ENCODE peak calls at places on chromosome 21, in nine cellular contexts. U is BJ, M is IMR-90, G is tibial artery, W is heart left ventricle, L is GM23248, C is brain microvascular endothelial cell, Y is stomach, O is lung. J is an unnamed sample. For H3K27me3, the result is how much of the 10 kb centered on the place peaks cover.

GRCh38 chr21:41171210-41171609 is 3.2 kb downstream of the BACE2 start:
- DNase-seq in U (no peak), M (no peak), G (peak), W (peak), L (no peak), C (no peak), Y (peak), O (peak), J (no peak)

GRCh38 chr21:26169061-26169610 is 1.4 kb downstream of the APP start:
- DNase-seq in U (no peak), M (peak), G (peak), W (peak), L (peak), C (peak), Y (peak), O (peak), J (peak)

GRCh38 chr21:20023199-20023598 is 975.0 kb upstream of the NCAM2 start:
- DNase-seq in U (no peak), M (no peak), G (no peak), W (no peak), L (no peak), C (no peak), Y (no peak), O (no peak), J (no peak)

GRCh38 chr21:31187499-31187898 is 149.2 kb upstream of the KRTAP19-8 start:
- DNase-seq in U (no peak), M (no peak), G (no peak), W (no peak), L (no peak), C (no peak), Y (no peak), O (no peak), J (no peak)

GRCh38 chr21:26845066-26845749 is at the start of gene ADAMTS1:
- DNase-seq in U (no peak), M (peak), G (peak), W (peak), L (peak), C (peak), Y (peak), O (peak), J (peak)

GRCh38 chr21:17602874-17603273 is 9.8 kb downstream of the BTG3 start:
- DNase-seq in U (no peak), M (peak), G (no peak), W (no peak), L (peak), C (peak), Y (no peak), O (no peak), J (no peak)

GRCh38 chr21:21921410-21922232 is 923.4 kb downstream of the NCAM2 start:
- DNase-seq in U (no peak), M (peak), G (no peak), W (no peak), L (peak), C (no peak), Y (no peak), O (no peak), J (no peak)

GRCh38 chr21:29939859-29940245 is at the start of gene GRIK1:
- DNase-seq in U (no peak), M (no peak), G (no peak), W (no peak), L (peak), C (no peak), Y (no peak), O (no peak), J (no peak)

GRCh38 chr21:31555741-31556191 is 103.7 kb upstream of the SOD1 start:
- DNase-seq in U (no peak), M (no peak), G (no peak), W (no peak), L (no peak), C (no peak), Y (no peak), O (no peak), J (no peak)

GRCh38 chr21:26366781-26367180 is 196.2 kb upstream of the APP start:
- DNase-seq in U (no peak), M (no peak), G (no peak), W (no peak), L (peak), C (peak), Y (no peak), O (no peak), J (no peak)

GRCh38 chr21:45846373-45847160 is 135.0 kb upstream of the COL6A1 start:
- DNase-seq in U (no peak), M (peak), G (peak), W (peak), L (peak), C (no peak), Y (no peak), O (no peak), J (no peak)

GRCh38 chr21:24514081-24514733 is 1093.1 kb downstream of the MRPL39 start:
- DNase-seq in U (no peak), M (peak), G (no peak), W (no peak), L (peak), C (no peak), Y (no peak), O (no peak), J (no peak)

GRCh38 chr21:15669247-15669646 is 60.5 kb upstream of the USP25 start:
- DNase-seq in U (no peak), M (peak), G (no peak), W (no peak), L (peak), C (no peak), Y (no peak), O (no peak), J (no peak)

GRCh38 chr21:34886554-34887385 is 162.3 kb downstream of the RUNX1 start:
- DNase-seq in U (no peak), M (no peak), G (peak), W (peak), L (peak), C (no peak), Y (no peak), O (no peak), J (peak)

GRCh38 chr21:19328954-19329353 is 925.4 kb upstream of the TMPRSS15 start:
- DNase-seq in U (no peak), M (no peak), G (no peak), W (no peak), L (no peak), C (no peak), Y (no peak), O (no peak), J (no peak)

GRCh38 chr21:15365751-15366392 is 301.1 kb upstream of the NRIP1 start:
- DNase-seq in U (no peak), M (no peak), G (no peak), W (no peak), L (no peak), C (no peak), Y (no peak), O (no peak), J (no peak)

GRCh38 chr21:38505654-38506523 is 7.6 kb upstream of the ERG start:
- DNase-seq in U (no peak), M (peak), G (no peak), W (no peak), L (peak), C (peak), Y (no peak), O (no peak), J (no peak)

GRCh38 chr21:34333150-34333739 is 30.6 kb upstream of the KCNE2 start:
- DNase-seq in U (peak), M (peak), G (no peak), W (no peak), L (no peak), C (peak), Y (no peak), O (no peak), J (no peak)

GRCh38 chr21:29670228-29670627 is 269.6 kb downstream of the GRIK1 start:
- DNase-seq in U (no peak), M (no peak), G (no peak), W (no peak), L (no peak), C (no peak), Y (no peak), O (no peak), J (no peak)

GRCh38 chr21:45830221-45830640 is 151.3 kb upstream of the COL6A1 start:
- DNase-seq in U (no peak), M (no peak), G (no peak), W (no peak), L (no peak), C (no peak), Y (no peak), O (no peak), J (no peak)

GRCh38 chr21:15141236-15141970 is 76.6 kb upstream of the NRIP1 start:
- DNase-seq in U (no peak), M (no peak), G (no peak), W (no peak), L (no peak), C (no peak), Y (peak), O (peak), J (no peak)

GRCh38 chr21:15894596-15894995 is 164.8 kb downstream of the USP25 start:
- DNase-seq in U (no peak), M (peak), G (no peak), W (no peak), L (peak), C (no peak), Y (no peak), O (no peak), J (no peak)

GRCh38 chr21:43585924-43586411 is 73.3 kb downstream of the HSF2BP start:
- DNase-seq in U (peak), M (peak), G (peak), W (peak), L (peak), C (peak), Y (peak), O (peak), J (peak)

GRCh38 chr21:39390212-39390765 is 41.4 kb upstream of the HMGN1 start:
- DNase-seq in U (no peak), M (no peak), G (no peak), W (no peak), L (no peak), C (no peak), Y (no peak), O (no peak), J (no peak)

GRCh38 chr21:40830836-40831235 is 16.1 kb downstream of the DSCAM start:
- DNase-seq in U (no peak), M (no peak), G (no peak), W (no peak), L (no peak), C (no peak), Y (no peak), O (no peak), J (no peak)

GRCh38 chr21:29025328-29025713 is 853 bp downstream of the USP16 start:
- DNase-seq in U (no peak), M (peak), G (no peak), W (no peak), L (peak), C (peak), Y (no peak), O (no peak), J (no peak)

GRCh38 chr21:21146587-21147373 is 148.6 kb downstream of the NCAM2 start:
- DNase-seq in U (no peak), M (no peak), G (no peak), W (peak), L (no peak), C (no peak), Y (no peak), O (no peak), J (no peak)

GRCh38 chr21:39132248-39132647 is 51.0 kb downstream of the PSMG1 start:
- DNase-seq in U (no peak), M (peak), G (no peak), W (no peak), L (peak), C (no peak), Y (no peak), O (no peak), J (no peak)

GRCh38 chr21:18368193-18368592 is 35.4 kb downstream of the TMPRSS15 start:
- DNase-seq in U (no peak), M (no peak), G (no peak), W (no peak), L (no peak), C (no peak), Y (no peak), O (no peak), J (no peak)

GRCh38 chr21:28421716-28422480 is 570.8 kb downstream of the LTN1 start:
- DNase-seq in U (peak), M (peak), G (peak), W (no peak), L (peak), C (peak), Y (no peak), O (no peak), J (no peak)

GRCh38 chr21:31354122-31354521 is 10.1 kb upstream of the TIAM1 start:
- DNase-seq in U (no peak), M (no peak), G (no peak), W (no peak), L (peak), C (no peak), Y (no peak), O (no peak), J (no peak)

GRCh38 chr21:37868896-37869295 is 47.4 kb downstream of the KCNJ6 start:
- DNase-seq in U (no peak), M (peak), G (no peak), W (no peak), L (peak), C (peak), Y (no peak), O (no peak), J (no peak)

GRCh38 chr21:44706026-44706705 is 5.2 kb downstream of the TSPEAR start:
- DNase-seq in U (no peak), M (no peak), G (no peak), W (no peak), L (no peak), C (no peak), Y (peak), O (no peak), J (peak)

GRCh38 chr21:44702111-44702972 is 5.4 kb downstream of the KRTAP10-12 start:
- DNase-seq in U (no peak), M (no peak), G (no peak), W (no peak), L (no peak), C (no peak), Y (no peak), O (peak), J (no peak)

GRCh38 chr21:44702973-44703730 is 6.2 kb downstream of the KRTAP10-12 start:
- DNase-seq in U (no peak), M (peak), G (no peak), W (no peak), L (no peak), C (no peak), Y (no peak), O (peak), J (no peak)

GRCh38 chr21:44703731-44704635 is 7.0 kb downstream of the KRTAP10-12 start:
- DNase-seq in U (no peak), M (no peak), G (no peak), W (no peak), L (no peak), C (no peak), Y (no peak), O (no peak), J (no peak)

DNA sequence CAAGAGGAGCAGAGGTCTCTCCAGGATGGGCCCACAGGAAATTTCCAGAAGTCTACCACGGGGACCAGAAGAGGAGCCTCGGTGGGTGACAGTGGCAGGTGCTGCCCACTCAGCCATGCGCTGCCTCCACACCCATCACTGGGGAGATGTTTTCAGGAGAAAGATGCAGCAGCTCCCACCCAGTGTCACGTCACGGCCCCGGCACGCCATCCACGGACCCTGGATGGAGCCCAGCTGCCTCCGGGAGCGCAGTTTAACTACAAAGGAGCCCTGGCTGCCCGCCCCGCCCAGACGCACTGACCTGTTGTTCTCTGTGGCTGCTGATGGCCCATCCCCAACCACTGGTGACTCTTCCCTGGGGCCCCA is 6.8 kb downstream of the TSPEAR start:
- DNase-seq in U (no peak), M (no peak), G (no peak), W (no peak), L (no peak), C (no peak), Y (no peak), O (no peak), J (peak)
- H3K27me3 ChIP-seq in U (under half), M (half or more), G (under half), W (under half), L (half or more), C (half or more), Y (half or more), O (under half), J (under half)

GRCh38 chr21:32949701-32950100 is 76.0 kb upstream of the OLIG2 start:
- DNase-seq in U (no peak), M (no peak), G (no peak), W (no peak), L (no peak), C (no peak), Y (no peak), O (no peak), J (no peak)
- H3K27me3 ChIP-seq in U (under half), M (under half), G (under half), W (under half), L (under half), C (under half), Y (under half), O (under half), J (under half)

GRCh38 chr21:33132054-33132453 is 62.1 kb downstream of the OLIG1 start:
- DNase-seq in U (no peak), M (no peak), G (no peak), W (no peak), L (no peak), C (no peak), Y (no peak), O (no peak), J (no peak)

GRCh38 chr21:33125981-33126380 is 56.0 kb downstream of the OLIG1 start:
- DNase-seq in U (no peak), M (no peak), G (no peak), W (no peak), L (no peak), C (no peak), Y (no peak), O (no peak), J (no peak)

GRCh38 chr21:33126569-33126968 is 56.6 kb downstream of the OLIG1 start:
- DNase-seq in U (no peak), M (no peak), G (no peak), W (no peak), L (no peak), C (no peak), Y (no peak), O (no peak), J (no peak)

GRCh38 chr21:33127154-33127893 is 57.4 kb downstream of the OLIG1 start:
- DNase-seq in U (no peak), M (peak), G (peak), W (peak), L (peak), C (peak), Y (peak), O (peak), J (peak)

GRCh38 chr21:33128538-33128937 is 58.6 kb downstream of the OLIG1 start:
- DNase-seq in U (no peak), M (no peak), G (no peak), W (no peak), L (no peak), C (no peak), Y (no peak), O (no peak), J (no peak)
- H3K27me3 ChIP-seq in U (under half), M (under half), G (under half), W (under half), L (half or more), C (under half), Y (half or more), O (under half), J (under half)

DNA sequence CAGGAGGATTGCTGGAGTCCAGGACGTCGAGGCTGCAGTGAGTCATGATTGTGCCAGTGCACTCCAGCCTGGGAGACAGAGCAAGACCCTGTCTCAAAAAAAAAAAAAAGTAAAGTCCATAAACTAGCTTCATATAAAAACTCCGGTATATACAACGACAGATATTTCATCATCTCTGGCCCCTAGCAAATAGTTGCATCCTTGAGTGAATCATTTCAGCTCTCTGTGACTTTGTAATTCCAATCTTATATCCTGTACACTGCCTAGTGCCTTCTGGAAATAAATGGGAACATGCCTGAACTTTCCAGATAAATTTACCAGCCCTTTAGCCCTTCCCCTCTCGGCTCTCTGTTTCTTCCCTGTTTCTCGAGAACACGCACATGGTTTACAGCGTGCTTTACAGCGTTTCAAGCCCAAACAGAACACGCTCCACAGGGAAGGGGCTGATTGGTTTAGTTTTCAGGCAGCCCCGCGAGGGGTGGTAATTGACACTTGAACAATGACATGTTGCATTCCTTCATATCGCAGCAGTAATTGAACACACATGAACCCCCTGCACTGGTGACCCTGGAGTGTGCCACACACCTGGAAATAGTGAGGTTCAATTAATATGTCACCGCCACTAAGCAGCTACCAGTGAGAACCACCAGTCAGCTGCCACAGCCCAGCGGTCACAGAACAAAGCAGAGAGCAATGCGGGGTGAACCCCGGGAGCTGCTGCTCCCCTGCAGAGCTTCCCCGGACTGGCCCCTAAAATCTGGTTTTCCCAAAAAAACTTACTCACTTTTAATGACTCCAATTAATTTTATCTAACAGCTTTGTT is 35.7 kb upstream of the SIM2 start:
- DNase-seq in U (no peak), M (peak), G (no peak), W (no peak), L (peak), C (no peak), Y (no peak), O (no peak), J (no peak)
- H3K27me3 ChIP-seq in U (under half), M (under half), G (under half), W (under half), L (half or more), C (under half), Y (half or more), O (under half), J (under half)

GRCh38 chr21:42377211-42377950 is 11.0 kb upstream of the TFF1 start:
- DNase-seq in U (no peak), M (no peak), G (no peak), W (no peak), L (no peak), C (no peak), Y (no peak), O (no peak), J (no peak)

GRCh38 chr21:42374457-42374856 is 8.1 kb upstream of the TFF1 start:
- DNase-seq in U (no peak), M (no peak), G (no peak), W (no peak), L (no peak), C (no peak), Y (no peak), O (no peak), J (no peak)

GRCh38 chr21:42375141-42375905 is 9.0 kb upstream of the TFF1 start:
- DNase-seq in U (no peak), M (no peak), G (no peak), W (no peak), L (no peak), C (no peak), Y (peak), O (no peak), J (no peak)

GRCh38 chr21:42376338-42376982 is 10.1 kb upstream of the TFF1 start:
- DNase-seq in U (no peak), M (no peak), G (no peak), W (no peak), L (peak), C (no peak), Y (peak), O (no peak), J (no peak)

GRCh38 chr21:42375966-42376337 is 9.6 kb upstream of the TFF1 start:
- DNase-seq in U (no peak), M (no peak), G (no peak), W (no peak), L (no peak), C (no peak), Y (no peak), O (no peak), J (no peak)
- H3K27me3 ChIP-seq in U (under half), M (under half), G (under half), W (under half), L (under half), C (under half), Y (half or more), O (under half), J (under half)

J was measured in ovary.